ENCODE peak calls at places on chromosome 21, in ten cellular contexts. U is activated naive CD4-positive, alpha-beta T cell treated with anti-CD3 and anti-CD28 coated beads, Interleukin-2, amount 10 ng/mL, durations not matched to agents 7 days and 5 days; A is WTC11; C is colonic mucosa; V is HuH-7.5; S is Calu3; E is caudate nucleus; Q is NCI-H524; L is ascending aorta; T is NCI-H1417. H is an unnamed sample.

GRCh38 chr21:14691924-14692323 is 145.8 kb upstream of the SAMSN1 start:
- DNase-seq in C (no peak), E (no peak), L (no peak), U (no peak), S (no peak), T (no peak), V (no peak), A (no peak), Q (no peak), H (no peak)

GRCh38 chr21:37496972-37497371 is 130.4 kb downstream of the DYRK1A start:
- DNase-seq in C (no peak), A (no peak), E (no peak), L (no peak), T (no peak), Q (peak), U (no peak), S (no peak), V (no peak), H (no peak)

GRCh38 chr21:42250422-42251403 is 31.8 kb downstream of the ABCG1 start:
- DNase-seq in V (no peak), C (no peak), E (no peak), A (no peak), S (no peak), Q (no peak), U (no peak), L (no peak), T (no peak), H (no peak)

GRCh38 chr21:25571726-25572121 is 35.6 kb downstream of the MRPL39 start:
- DNase-seq in Q (no peak), T (no peak), L (no peak), V (no peak), C (no peak), E (no peak), U (no peak), S (no peak), A (no peak), H (no peak)

GRCh38 chr21:36718951-36719501 is 20.1 kb downstream of the SIM2 start:
- DNase-seq in C (peak), L (peak), T (no peak), U (no peak), Q (no peak), E (peak), A (no peak), V (no peak), S (peak), H (no peak)

GRCh38 chr21:23963454-23963853 is 1643.8 kb downstream of the MRPL39 start:
- DNase-seq in T (no peak), V (no peak), E (no peak), S (no peak), U (no peak), Q (no peak), L (no peak), C (no peak), A (no peak), H (no peak)

GRCh38 chr21:34906401-34906800 is 142.7 kb downstream of the RUNX1 start:
- DNase-seq in S (no peak), C (no peak), A (no peak), T (no peak), Q (no peak), E (no peak), U (no peak), V (no peak), L (no peak), H (no peak)

GRCh38 chr21:14096172-14096571 is 114.6 kb downstream of the LIPI start:
- DNase-seq in T (no peak), C (no peak), V (no peak), U (no peak), S (no peak), Q (no peak), L (no peak), E (no peak), A (no peak), H (no peak)

GRCh38 chr21:43574741-43575465 is 84.4 kb downstream of the HSF2BP start:
- DNase-seq in E (no peak), L (peak), T (no peak), V (no peak), S (no peak), Q (no peak), U (no peak), C (no peak), A (no peak), H (no peak)

GRCh38 chr21:45041351-45041805 is 33.0 kb upstream of the ADARB1 start:
- DNase-seq in T (no peak), S (no peak), E (no peak), U (no peak), C (peak), Q (no peak), A (no peak), V (no peak), L (peak), H (no peak)

GRCh38 chr21:29656504-29657227 is 283.1 kb downstream of the GRIK1 start:
- DNase-seq in E (no peak), L (no peak), T (no peak), Q (no peak), C (no peak), S (no peak), U (no peak), V (no peak), A (no peak), H (peak)

GRCh38 chr21:43767980-43768867 is 7.9 kb downstream of the CSTB start:
- DNase-seq in Q (no peak), V (no peak), A (peak), E (no peak), U (no peak), C (peak), S (peak), T (no peak), L (no peak), H (peak)

GRCh38 chr21:44051462-44051941 is 39.4 kb downstream of the TRAPPC10 start:
- DNase-seq in Q (no peak), E (peak), S (no peak), U (no peak), C (no peak), A (no peak), T (no peak), V (no peak), L (no peak), H (no peak)

GRCh38 chr21:27036736-27037301 is 69.9 kb upstream of the ADAMTS5 start:
- DNase-seq in S (no peak), Q (peak), U (no peak), C (no peak), V (no peak), E (no peak), L (no peak), A (no peak), T (no peak), H (no peak)

GRCh38 chr21:33380483-33380998 is 22.7 kb upstream of the IFNGR2 start:
- DNase-seq in S (peak), A (no peak), U (peak), T (no peak), E (peak), C (peak), Q (no peak), V (no peak), L (peak), H (peak)

GRCh38 chr21:43609501-43610340 is 49.6 kb downstream of the HSF2BP start:
- DNase-seq in T (peak), L (no peak), C (peak), A (no peak), E (no peak), S (peak), V (peak), Q (peak), U (no peak), H (no peak)

GRCh38 chr21:39141502-39141901 is 41.7 kb downstream of the PSMG1 start:
- DNase-seq in L (no peak), U (no peak), T (no peak), V (no peak), A (no peak), S (no peak), E (no peak), C (peak), Q (peak), H (no peak)

GRCh38 chr21:15624646-15625045 is 105.1 kb upstream of the USP25 start:
- DNase-seq in V (no peak), S (no peak), L (no peak), T (no peak), U (no peak), Q (no peak), C (no peak), A (no peak), E (no peak), H (no peak)

GRCh38 chr21:34707876-34708325 is 39.1 kb downstream of the CLIC6 start:
- DNase-seq in E (no peak), T (no peak), V (no peak), Q (no peak), S (no peak), U (peak), C (no peak), L (no peak), A (no peak), H (no peak)

GRCh38 chr21:32131960-32132359 is 146.9 kb downstream of the MIS18A start:
- DNase-seq in A (no peak), L (no peak), Q (no peak), E (no peak), T (no peak), V (no peak), U (no peak), C (no peak), S (no peak), H (peak)

GRCh38 chr21:45241357-45241756 is 46.3 kb downstream of the POFUT2 start:
- DNase-seq in V (no peak), S (no peak), C (no peak), E (no peak), Q (no peak), L (no peak), U (no peak), A (no peak), T (no peak), H (no peak)